ENCODE peak calls at places on chromosomes 7 and 10, in ten cellular contexts. H is IMR-90, X is hepatocyte, L is GM23338, K is upper lobe of right lung, G is right lobe of liver, E is heart right ventricle, S is pancreas, V is AG04450, B is lower lobe of right lung. R is an unnamed sample.

GRCh38 chr7:107687656-107688055 is 27.0 kb downstream of the SLC26A4 start:
- DNase-seq in E (no peak), H (peak), S (no peak), K (no peak), X (no peak), L (no peak), V (no peak), G (no peak), B (no peak), R (no peak)

GRCh38 chr10:35946556-35946955 is 304.5 kb upstream of the FZD8 start:
- DNase-seq in H (peak), V (no peak), S (no peak), G (no peak), B (no peak), K (no peak), X (no peak), E (no peak), L (no peak), R (no peak)

GRCh38 chr7:20399516-20399915 is 68.8 kb downstream of the ITGB8 start:
- DNase-seq in L (no peak), E (no peak), S (no peak), K (no peak), H (peak), G (no peak), V (no peak), X (no peak), B (no peak), R (no peak)

GRCh38 chr7:893686-894085 is 17.3 kb downstream of the GET4 start:
- DNase-seq in K (no peak), L (no peak), S (no peak), X (no peak), H (no peak), V (no peak), E (no peak), B (no peak), G (peak), R (peak)

GRCh38 chr7:121941836-121942235 is 68.9 kb downstream of the PTPRZ1 start:
- DNase-seq in G (no peak), V (no peak), H (no peak), L (no peak), E (no peak), B (no peak), K (no peak), X (no peak), S (no peak), R (no peak)

GRCh38 chr7:101420436-101420835 is 57.8 kb downstream of the COL26A1 start:
- DNase-seq in G (no peak), X (no peak), V (no peak), H (no peak), K (no peak), S (no peak), E (no peak), L (peak), B (no peak), R (no peak)

GRCh38 chr7:92546856-92547497 is 18.4 kb downstream of the RBM48 start:
- DNase-seq in X (no peak), L (no peak), V (no peak), S (no peak), H (no peak), B (no peak), K (no peak), G (no peak), E (no peak), R (no peak)

GRCh38 chr7:124765401-124766352 is at the start of gene GPR37:
- DNase-seq in E (no peak), L (peak), G (peak), X (peak), K (peak), V (peak), B (peak), S (peak), H (peak), R (peak)

GRCh38 chr10:71756441-71757191 is 16.7 kb downstream of the VSIR start:
- DNase-seq in E (no peak), S (no peak), H (no peak), B (no peak), L (no peak), V (no peak), G (no peak), K (no peak), X (no peak), R (no peak)

GRCh38 chr10:70078937-70079336 is 26.3 kb downstream of the MACROH2A2 start:
- DNase-seq in B (no peak), V (no peak), E (no peak), K (no peak), G (no peak), H (no peak), L (peak), S (no peak), X (no peak), R (no peak)

GRCh38 chr7:155542276-155542675 is 4.1 kb downstream of the CNPY1 start:
- DNase-seq in S (no peak), X (no peak), K (no peak), H (no peak), E (no peak), L (no peak), B (no peak), G (no peak), V (no peak), R (no peak)

GRCh38 chr7:52129278-52129677 is 812.7 kb upstream of the COBL start:
- DNase-seq in K (no peak), G (no peak), H (no peak), V (no peak), S (no peak), B (no peak), X (no peak), L (peak), E (no peak), R (no peak)

GRCh38 chr10:25578061-25578460 is 356.0 kb upstream of the MYO3A start:
- DNase-seq in S (no peak), K (no peak), X (no peak), B (no peak), G (no peak), E (no peak), H (no peak), L (no peak), V (no peak), R (no peak)

GRCh38 chr10:84026821-84027257 is 112.5 kb upstream of the GHITM start:
- DNase-seq in S (no peak), L (peak), K (no peak), V (no peak), H (peak), B (no peak), X (peak), E (no peak), G (no peak), R (no peak)

GRCh38 chr10:70528726-70529362 is 50.3 kb downstream of the PALD1 start:
- DNase-seq in G (no peak), E (peak), H (peak), K (no peak), X (no peak), V (no peak), B (no peak), S (no peak), L (peak), R (no peak)

GRCh38 chr7:6221340-6222319 is 50.8 kb downstream of the CYTH3 start:
- DNase-seq in X (no peak), V (no peak), B (no peak), G (no peak), H (peak), E (no peak), K (no peak), S (no peak), L (no peak), R (no peak)

GRCh38 chr7:90262438-90262837 is 17.5 kb downstream of the CFAP69 start:
- DNase-seq in S (no peak), V (no peak), G (no peak), H (peak), L (peak), E (no peak), B (no peak), K (no peak), X (peak), R (no peak)

GRCh38 chr7:73504920-73505319 is 17.2 kb downstream of the BAZ1B start:
- DNase-seq in K (no peak), S (no peak), L (no peak), X (no peak), G (no peak), E (no peak), V (no peak), B (no peak), H (no peak), R (no peak)

GRCh38 chr10:31888442-31888841 is 40.2 kb downstream of the ARHGAP12 start:
- DNase-seq in B (no peak), K (no peak), V (no peak), S (no peak), H (no peak), L (no peak), G (no peak), X (no peak), E (no peak), R (no peak)

GRCh38 chr7:101278461-101279292 is 33.8 kb upstream of the FIS1 start:
- DNase-seq in X (no peak), K (no peak), E (no peak), H (no peak), L (no peak), B (no peak), S (no peak), V (no peak), G (no peak), R (no peak)

GRCh38 chr10:86400705-86401587 is 34.4 kb upstream of the GRID1 start:
- DNase-seq in H (no peak), L (peak), E (no peak), B (peak), G (peak), V (no peak), K (peak), X (peak), S (peak), R (peak)

GRCh38 chr7:98681951-98682350 is 64.9 kb downstream of the NPTX2 start:
- DNase-seq in K (no peak), L (no peak), E (no peak), H (no peak), X (no peak), V (no peak), G (no peak), B (no peak), S (no peak), R (no peak)

GRCh38 chr10:33163941-33164824 is 170.3 kb downstream of the NRP1 start:
- DNase-seq in B (no peak), S (no peak), E (no peak), G (no peak), V (no peak), L (no peak), H (no peak), K (no peak), X (no peak), R (no peak)

GRCh38 chr7:92781117-92781720 is 55.2 kb downstream of the CDK6 start:
- DNase-seq in B (no peak), K (no peak), E (peak), S (no peak), X (no peak), V (no peak), L (no peak), H (no peak), G (peak), R (peak)

GRCh38 chr7:50552921-50553320 is 12.3 kb downstream of the DDC start:
- DNase-seq in K (no peak), S (no peak), X (peak), E (peak), V (peak), L (peak), H (peak), B (no peak), G (no peak), R (no peak)

GRCh38 chr7:50594734-50595537 is 29.7 kb upstream of the DDC start:
- DNase-seq in G (no peak), L (no peak), B (no peak), E (no peak), S (no peak), V (no peak), X (no peak), K (no peak), H (no peak), R (no peak)

GRCh38 chr10:126463306-126463705 is 75.0 kb upstream of the ADAM12 start:
- DNase-seq in S (no peak), X (no peak), B (no peak), L (no peak), V (no peak), H (no peak), G (no peak), K (no peak), E (no peak), R (no peak)

GRCh38 chr7:85186521-85187241 is at the start of gene SEMA3D:
- DNase-seq in K (peak), X (peak), L (peak), E (peak), B (peak), S (peak), G (peak), H (peak), V (peak), R (peak)

GRCh38 chr10:42149027-42149700 is 489.2 kb downstream of the ZNF33B start:
- DNase-seq in E (peak), B (peak), V (no peak), K (peak), X (peak), L (no peak), H (no peak), S (peak), G (peak), R (peak)

DNA sequence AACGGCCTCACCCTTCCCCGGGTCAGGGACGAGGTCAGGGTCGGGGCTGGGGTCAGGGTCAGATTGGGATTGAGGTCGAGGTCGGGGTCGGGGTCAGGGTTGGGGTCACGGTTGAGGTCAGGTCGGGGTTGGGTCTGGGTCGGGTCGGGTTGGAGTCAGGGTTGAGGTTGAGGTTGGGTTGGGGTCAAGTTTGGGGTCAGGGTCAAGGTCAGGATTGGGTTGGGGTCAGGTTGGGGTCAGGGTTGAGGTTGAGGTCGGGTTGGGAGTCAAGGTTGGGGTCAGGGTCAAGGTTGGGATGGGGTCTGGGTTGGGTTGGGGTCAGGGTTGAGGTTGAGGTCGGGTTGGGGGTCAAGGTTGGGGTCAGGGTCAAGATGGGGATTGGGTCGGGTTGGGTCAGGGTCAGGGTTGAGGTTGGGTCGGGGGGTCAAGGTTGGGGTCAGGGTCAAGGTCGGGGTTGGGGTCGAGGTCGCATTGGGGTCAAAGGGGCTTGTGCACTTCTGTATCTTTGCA is 131.4 kb downstream of the VIPR2 start:
- DNase-seq in H (no peak), E (no peak), S (peak), K (peak), B (no peak), X (no peak), G (no peak), L (no peak), V (no peak), R (no peak)
- H3K27ac ChIP-seq in H (peak), E (peak), S (no peak), K (no peak), B (peak), X (peak), G (no peak), L (no peak), V (no peak), R (no peak)

GRCh38 chr7:22435720-22436119 is 64.3 kb downstream of the STEAP1B start:
- DNase-seq in V (no peak), K (no peak), L (no peak), H (no peak), E (no peak), G (no peak), X (no peak), B (no peak), S (no peak), R (no peak)
- H3K4me3 ChIP-seq in V (no peak), K (no peak), L (no peak), H (no peak), E (no peak), G (no peak), X (no peak), B (no peak), S (no peak), R (no peak)

GRCh38 chr10:15254808-15255655 is 86.5 kb upstream of the NMT2 start:
- DNase-seq in B (no peak), X (no peak), E (peak), L (peak), K (no peak), S (no peak), V (no peak), H (no peak), G (no peak), R (no peak)

GRCh38 chr10:15252396-15252795 is 83.9 kb upstream of the NMT2 start:
- DNase-seq in L (no peak), H (no peak), E (no peak), B (no peak), S (no peak), G (no peak), V (no peak), K (no peak), X (no peak), R (no peak)

GRCh38 chr10:15251791-15252380 is 83.4 kb upstream of the NMT2 start:
- DNase-seq in E (no peak), V (no peak), K (no peak), X (no peak), L (no peak), B (no peak), S (no peak), H (no peak), G (no peak), R (no peak)

GRCh38 chr10:15255961-15256360 is 87.5 kb upstream of the NMT2 start:
- DNase-seq in S (no peak), B (no peak), H (no peak), L (peak), G (no peak), K (no peak), V (no peak), X (no peak), E (no peak), R (no peak)

DNA sequence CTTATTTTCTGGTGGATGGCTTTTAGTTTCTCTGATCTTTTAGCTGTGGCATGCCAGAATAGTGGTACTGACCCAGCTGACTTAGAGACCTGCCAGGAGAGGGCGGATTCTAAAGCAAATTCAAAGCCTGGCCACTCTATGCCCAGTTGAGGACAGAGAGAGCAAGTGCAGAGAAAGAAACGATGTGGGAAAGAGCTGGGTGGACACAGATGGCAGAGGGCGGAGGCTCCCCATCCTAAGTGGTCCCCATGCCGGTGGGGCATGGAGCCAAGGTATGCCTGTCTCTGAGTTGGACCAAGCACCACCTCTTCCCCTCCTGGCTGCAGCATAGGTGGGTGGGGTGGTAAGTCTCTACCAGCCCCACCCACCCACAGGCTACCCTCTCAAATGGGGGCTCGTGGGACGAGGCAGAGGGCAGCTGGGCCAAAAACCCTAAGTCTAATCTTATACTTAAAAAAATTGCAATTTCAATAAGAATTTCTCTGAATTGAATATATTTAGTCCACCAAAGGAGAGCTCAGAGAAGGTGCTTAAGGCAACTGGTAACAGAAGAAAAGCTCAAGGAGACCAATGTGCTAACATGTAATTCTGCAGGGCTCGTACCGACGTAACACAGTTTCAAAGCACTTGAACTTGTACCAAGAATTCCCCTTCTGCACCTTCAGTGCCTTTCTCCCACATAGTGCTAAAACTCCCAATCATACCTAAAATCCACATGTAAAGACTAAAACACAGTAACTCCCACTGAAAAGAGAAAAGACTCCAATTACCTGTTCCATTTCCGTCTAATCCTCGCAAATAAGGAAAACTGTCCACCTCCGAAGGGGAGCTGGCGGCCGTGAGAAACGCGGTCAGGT is 85.7 kb upstream of the NMT2 start:
- DNase-seq in L (no peak), B (no peak), S (no peak), K (no peak), E (no peak), G (no peak), H (no peak), X (no peak), V (no peak), R (no peak)
- TF ChIP-seq CTCF in L (no peak), B (no peak), S (no peak), K (no peak), E (no peak), G (no peak), H (no peak), X (no peak), V (no peak), R (no peak)

DNA sequence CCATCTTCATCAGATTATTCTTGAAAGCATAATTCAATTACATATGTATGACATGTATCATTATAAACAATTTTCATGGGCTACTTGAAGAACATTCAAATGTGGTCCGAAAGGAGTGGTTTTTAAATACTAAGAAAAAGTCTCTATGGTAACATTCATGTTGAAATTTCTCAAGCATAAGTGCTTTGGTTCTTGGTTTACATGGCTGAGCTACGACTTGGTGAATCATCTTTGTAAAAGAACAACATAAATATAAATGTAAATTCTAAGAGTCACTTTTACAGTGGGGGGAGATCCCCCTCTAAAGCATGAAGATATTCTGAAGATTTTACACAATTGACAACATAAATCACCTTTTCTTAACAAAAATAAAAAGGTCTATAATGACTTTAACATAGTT is 118.6 kb downstream of the MAGI2 start:
- DNase-seq in G (no peak), X (no peak), E (no peak), H (peak), K (no peak), S (no peak), V (no peak), B (no peak), L (no peak), R (no peak)
- H3K27ac ChIP-seq in G (no peak), X (no peak), E (no peak), H (no peak), K (no peak), S (no peak), V (no peak), B (no peak), L (no peak), R (no peak)

DNA sequence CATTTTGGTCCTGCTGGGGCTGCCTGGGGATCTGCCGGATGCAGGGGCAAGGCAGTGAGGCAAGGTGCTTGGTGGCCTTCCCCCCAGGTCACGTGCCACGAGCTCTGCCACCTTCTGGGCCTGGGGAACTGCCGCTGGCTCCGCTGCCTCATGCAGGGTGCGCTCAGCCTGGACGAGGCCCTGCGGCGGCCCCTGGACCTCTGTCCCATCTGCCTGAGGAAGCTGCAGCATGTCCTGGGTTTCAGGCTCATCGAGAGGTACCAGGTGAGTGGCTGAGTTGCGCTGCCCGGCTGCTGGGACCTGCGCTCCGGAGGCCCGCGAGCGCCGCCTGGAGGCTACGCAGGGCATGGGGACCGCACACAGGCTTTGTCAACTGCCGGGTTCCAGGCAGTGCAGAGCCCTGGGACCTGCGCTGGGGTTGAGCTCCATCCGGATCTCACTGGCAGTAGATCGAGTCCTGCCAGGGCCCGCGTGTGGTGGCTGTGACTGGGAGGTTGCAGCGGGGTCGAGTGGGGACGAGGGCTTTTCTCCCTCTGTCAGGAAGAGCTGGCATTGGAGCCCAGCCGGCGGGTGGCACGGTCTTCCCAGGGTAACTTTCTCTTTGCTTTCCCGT is 21.7 kb downstream of the AMZ1 start:
- DNase-seq in H (peak), B (peak), G (peak), L (peak), S (peak), E (peak), X (peak), K (peak), V (no peak), R (peak)
- H3K4me3 ChIP-seq in H (no peak), B (peak), G (no peak), L (no peak), S (no peak), E (peak), X (no peak), K (no peak), V (no peak), R (no peak)

GRCh38 chr7:103574536-103574935 is 128.5 kb upstream of the SLC26A5 start:
- DNase-seq in E (no peak), K (no peak), B (no peak), G (no peak), X (no peak), L (no peak), V (no peak), H (no peak), S (no peak), R (no peak)

GRCh38 chr7:103577059-103577458 is 131.1 kb upstream of the SLC26A5 start:
- DNase-seq in L (no peak), K (no peak), S (no peak), V (no peak), B (no peak), E (no peak), G (no peak), X (no peak), H (no peak), R (no peak)

GRCh38 chr7:103576616-103577015 is 130.6 kb upstream of the SLC26A5 start:
- DNase-seq in X (no peak), S (no peak), B (no peak), K (no peak), G (no peak), V (no peak), L (no peak), E (no peak), H (no peak), R (no peak)

GRCh38 chr7:103571591-103571990 is 125.6 kb upstream of the SLC26A5 start:
- DNase-seq in B (no peak), L (no peak), G (no peak), H (no peak), V (no peak), K (no peak), S (no peak), X (no peak), E (no peak), R (no peak)

GRCh38 chr7:103573479-103574058 is 127.6 kb upstream of the SLC26A5 start:
- DNase-seq in S (no peak), B (no peak), X (peak), K (no peak), G (no peak), L (peak), E (no peak), H (peak), V (no peak), R (no peak)
- TF ChIP-seq CTCF in S (peak), B (peak), X (peak), K (peak), G (peak), L (peak), E (peak), H (peak), V (peak), R (peak)

R was measured in psoas muscle.